ENCODE peak calls at places on chromosomes 1 and 21, in ten cellular contexts. H is ovary, A is upper lobe of right lung, O is heart left ventricle, Q is epithelial cell of esophagus, Z is OCI-LY7, Y is esophagus squamous epithelium, R is spleen, D is GM12864, J is Peyer's patch. K is an unnamed sample.

GRCh38 chr1:113981962-113982931 is 3.0 kb downstream of the OLFML3 start:
- DNase-seq in R (no peak), Z (no peak), H (peak), J (no peak), A (peak), Y (no peak), D (no peak), Q (peak), O (peak), K (no peak)

GRCh38 chr1:97120821-97121220 is 399.2 kb downstream of the PTBP2 start:
- DNase-seq in R (no peak), O (no peak), Q (no peak), D (no peak), Z (no peak), A (no peak), Y (no peak), H (no peak), J (no peak), K (no peak)

GRCh38 chr21:25929859-25930520 is 195.2 kb downstream of the GABPA start:
- DNase-seq in Z (no peak), O (peak), J (no peak), Q (peak), Y (no peak), D (no peak), A (no peak), H (no peak), R (no peak), K (no peak)

GRCh38 chr1:152052606-152053005 is 15.8 kb upstream of the S100A11 start:
- DNase-seq in J (peak), Q (peak), Y (peak), O (peak), R (peak), A (peak), D (peak), Z (peak), H (peak), K (no peak)

GRCh38 chr1:52523376-52523775 is 29.5 kb downstream of the TUT4 start:
- DNase-seq in Y (no peak), Z (no peak), D (no peak), O (no peak), H (no peak), A (no peak), Q (no peak), R (no peak), J (no peak), K (no peak)

GRCh38 chr1:154459044-154459443 is 43.0 kb upstream of the TDRD10 start:
- DNase-seq in H (no peak), Q (no peak), A (peak), J (no peak), D (no peak), R (peak), Y (no peak), O (no peak), Z (no peak), K (no peak)

GRCh38 chr1:162487241-162487640 is 10.4 kb upstream of the UHMK1 start:
- DNase-seq in J (no peak), Y (no peak), H (no peak), Z (no peak), A (no peak), O (no peak), D (no peak), R (no peak), Q (no peak), K (no peak)

GRCh38 chr1:39157304-39157703 is 47.2 kb upstream of the MACF1 start:
- DNase-seq in O (no peak), Z (no peak), Y (no peak), H (no peak), J (no peak), A (no peak), R (no peak), Q (no peak), D (no peak), K (no peak)

GRCh38 chr1:116496380-116496779 is 74.4 kb downstream of the CD58 start:
- DNase-seq in R (no peak), D (no peak), Q (no peak), Y (no peak), H (no peak), O (peak), J (no peak), A (no peak), Z (no peak), K (no peak)

GRCh38 chr1:32869844-32870614 is 683 bp downstream of the FNDC5 start:
- DNase-seq in Q (no peak), D (no peak), R (no peak), H (no peak), J (no peak), Y (no peak), O (peak), Z (no peak), A (no peak), K (no peak)

GRCh38 chr1:59569198-59569597 is 245.6 kb upstream of the HOOK1 start:
- DNase-seq in Z (no peak), A (no peak), J (no peak), O (no peak), D (no peak), H (no peak), Q (no peak), Y (no peak), R (no peak), K (no peak)

GRCh38 chr1:205532996-205533728 is 28.7 kb downstream of the CDK18 start:
- DNase-seq in Y (no peak), J (no peak), D (no peak), H (no peak), R (peak), Z (no peak), A (no peak), Q (no peak), O (no peak), K (no peak)

GRCh38 chr1:219812491-219813221 is 115.7 kb downstream of the SLC30A10 start:
- DNase-seq in J (no peak), R (no peak), D (no peak), H (peak), O (no peak), A (no peak), Y (no peak), Q (peak), Z (peak), K (peak)

GRCh38 chr1:164599272-164599671 is 40.3 kb downstream of the PBX1 start:
- DNase-seq in H (no peak), D (no peak), Y (no peak), Z (no peak), J (no peak), R (no peak), Q (no peak), A (no peak), O (no peak), K (no peak)

GRCh38 chr1:219806642-219807041 is 121.7 kb downstream of the SLC30A10 start:
- DNase-seq in R (no peak), A (no peak), J (no peak), O (no peak), Q (no peak), Z (no peak), H (no peak), D (no peak), Y (no peak), K (no peak)

GRCh38 chr1:32972814-32973428 is 8.3 kb upstream of the RNF19B start:
- DNase-seq in J (no peak), H (peak), Z (no peak), O (peak), Q (peak), D (no peak), R (peak), A (peak), Y (no peak), K (peak)

GRCh38 chr1:155174334-155175280 is 958 bp downstream of the TRIM46 start:
- DNase-seq in O (no peak), A (peak), Q (no peak), Z (peak), H (peak), R (peak), D (no peak), Y (no peak), J (peak), K (no peak)

GRCh38 chr1:11752359-11753208 is 9.4 kb upstream of the C1orf167 start:
- DNase-seq in A (no peak), Q (no peak), J (no peak), O (no peak), Z (no peak), H (no peak), D (no peak), R (no peak), Y (no peak), K (no peak)

GRCh38 chr1:11793819-11794218 is 11.9 kb downstream of the MTHFR start:
- DNase-seq in R (peak), Z (no peak), A (peak), H (no peak), O (no peak), Y (no peak), D (no peak), Q (no peak), J (no peak), K (no peak)

GRCh38 chr1:110746644-110747259 is 72.0 kb upstream of the KCNA3 start:
- DNase-seq in Z (peak), A (no peak), J (peak), H (peak), Y (no peak), Q (peak), D (no peak), O (peak), R (no peak), K (peak)

GRCh38 chr1:10900691-10901090 is 104.2 kb upstream of the CASZ1 start:
- DNase-seq in O (no peak), A (no peak), H (no peak), J (no peak), R (peak), Q (peak), D (no peak), Y (no peak), Z (no peak), K (no peak)

GRCh38 chr1:54972436-54972835 is 8.0 kb upstream of the TMEM61 start:
- DNase-seq in Z (no peak), D (no peak), H (no peak), Q (no peak), A (no peak), J (no peak), O (no peak), Y (no peak), R (no peak), K (no peak)

GRCh38 chr1:28163496-28164120 is 12.9 kb downstream of the PTAFR start:
- DNase-seq in Q (no peak), Y (no peak), O (no peak), J (no peak), H (peak), A (no peak), Z (no peak), R (peak), D (no peak), K (no peak)

GRCh38 chr1:81974222-81974841 is 173.6 kb downstream of the ADGRL2 start:
- DNase-seq in R (no peak), A (no peak), H (no peak), J (no peak), Z (no peak), O (no peak), Y (no peak), D (no peak), Q (no peak), K (no peak)

GRCh38 chr1:169724168-169724567 is 9.7 kb downstream of the SELE start:
- DNase-seq in Z (no peak), R (no peak), O (no peak), H (no peak), J (no peak), Y (no peak), A (no peak), D (no peak), Q (no peak), K (no peak)

GRCh38 chr21:17526771-17527170 is 13.9 kb downstream of the CXADR start:
- DNase-seq in J (no peak), A (no peak), R (no peak), H (no peak), D (no peak), Q (no peak), Y (no peak), O (no peak), Z (no peak), K (no peak)

GRCh38 chr1:208129489-208129888 is 114.7 kb downstream of the PLXNA2 start:
- DNase-seq in J (no peak), H (no peak), O (no peak), A (no peak), Q (no peak), D (no peak), Z (no peak), Y (no peak), R (no peak), K (no peak)

GRCh38 chr1:52748119-52748518 is 21.9 kb downstream of the ZYG11B start:
- DNase-seq in Q (no peak), Y (no peak), A (no peak), J (no peak), Z (peak), H (no peak), D (no peak), R (no peak), O (no peak), K (no peak)

GRCh38 chr1:91406773-91407389 is 2.2 kb upstream of the HFM1 start:
- DNase-seq in D (no peak), A (no peak), O (no peak), Z (no peak), Y (no peak), Q (peak), J (no peak), R (no peak), H (no peak), K (no peak)

GRCh38 chr1:98325646-98326441 is 335.7 kb upstream of the SNX7 start:
- DNase-seq in Z (no peak), D (no peak), Q (peak), Y (no peak), J (no peak), R (no peak), O (peak), H (no peak), A (no peak), K (no peak)

GRCh38 chr1:245475961-245476522 is 321.3 kb downstream of the KIF26B start:
- DNase-seq in Y (no peak), Q (peak), R (no peak), A (no peak), D (no peak), Z (no peak), H (no peak), J (no peak), O (no peak), K (no peak)

GRCh38 chr1:20037877-20038276 is 32.1 kb upstream of the PLA2G5 start:
- DNase-seq in Y (no peak), Q (peak), D (no peak), J (no peak), O (no peak), H (no peak), Z (no peak), A (no peak), R (peak), K (no peak)

GRCh38 chr1:48761986-48762385 is 14.7 kb downstream of the BEND5 start:
- DNase-seq in D (no peak), H (peak), Y (no peak), A (no peak), O (no peak), Q (peak), J (no peak), R (no peak), Z (no peak), K (no peak)

GRCh38 chr1:37634554-37635308 is at the start of gene RSPO1:
- DNase-seq in J (no peak), R (no peak), D (no peak), O (no peak), Z (no peak), A (no peak), Y (no peak), H (peak), Q (peak), K (no peak)

GRCh38 chr1:116580446-116581322 is 9.9 kb upstream of the CD58 start:
- DNase-seq in R (no peak), O (no peak), Z (no peak), Y (no peak), J (no peak), D (no peak), Q (no peak), A (no peak), H (no peak), K (no peak)

GRCh38 chr1:7967206-7967605 is 5.7 kb downstream of the PARK7 start:
- DNase-seq in A (no peak), R (no peak), Q (no peak), D (no peak), Z (no peak), Y (no peak), J (no peak), O (no peak), H (no peak), K (no peak)
- TF ChIP-seq CTCF in A (no peak), R (no peak), Q (no peak), D (no peak), Z (no peak), Y (no peak), J (no peak), O (no peak), H (no peak), K (no peak)

GRCh38 chr1:15411593-15412487 is 2.2 kb downstream of the EFHD2 start:
- DNase-seq in A (peak), R (peak), D (no peak), J (peak), Q (peak), O (peak), H (no peak), Y (peak), Z (peak), K (no peak)
- H3K4me3 ChIP-seq in A (peak), R (peak), D (peak), J (peak), Q (peak), O (peak), H (peak), Y (peak), Z (peak), K (no peak)

DNA sequence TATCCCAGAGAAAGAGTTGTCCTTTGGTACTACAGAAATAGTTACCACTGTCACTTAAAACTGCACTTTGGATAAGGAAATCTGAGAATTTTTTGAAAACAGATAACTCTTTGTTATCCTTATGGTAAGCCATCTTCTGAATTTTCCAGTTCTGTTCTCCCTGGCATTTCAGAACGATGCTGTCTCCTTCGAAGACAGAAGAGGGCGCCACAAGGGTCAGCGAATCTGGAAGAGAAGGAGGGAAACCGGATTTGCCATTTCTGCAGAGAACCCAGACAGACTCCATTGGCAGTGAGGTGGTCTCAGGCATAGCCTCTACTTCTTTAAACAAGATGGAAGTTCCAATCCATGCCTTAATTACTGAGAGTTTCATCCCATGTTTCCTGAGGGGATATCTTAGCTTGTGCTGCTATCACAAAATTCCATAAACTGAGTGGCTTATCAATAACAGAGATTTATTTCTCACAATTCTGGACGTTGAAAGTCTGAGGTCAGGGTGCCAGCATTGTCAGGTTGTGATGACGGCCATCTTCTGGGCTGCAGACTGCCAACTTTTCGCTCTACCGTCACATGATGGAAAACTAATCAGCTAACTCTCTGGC is 6.4 kb downstream of the FCRL2 start:
- DNase-seq in Z (no peak), O (no peak), D (no peak), Q (no peak), H (no peak), A (no peak), R (no peak), J (no peak), Y (no peak), K (no peak)
- TF ChIP-seq CTCF in Z (peak), O (no peak), D (peak), Q (no peak), H (no peak), A (peak), R (no peak), J (no peak), Y (no peak), K (peak)

DNA sequence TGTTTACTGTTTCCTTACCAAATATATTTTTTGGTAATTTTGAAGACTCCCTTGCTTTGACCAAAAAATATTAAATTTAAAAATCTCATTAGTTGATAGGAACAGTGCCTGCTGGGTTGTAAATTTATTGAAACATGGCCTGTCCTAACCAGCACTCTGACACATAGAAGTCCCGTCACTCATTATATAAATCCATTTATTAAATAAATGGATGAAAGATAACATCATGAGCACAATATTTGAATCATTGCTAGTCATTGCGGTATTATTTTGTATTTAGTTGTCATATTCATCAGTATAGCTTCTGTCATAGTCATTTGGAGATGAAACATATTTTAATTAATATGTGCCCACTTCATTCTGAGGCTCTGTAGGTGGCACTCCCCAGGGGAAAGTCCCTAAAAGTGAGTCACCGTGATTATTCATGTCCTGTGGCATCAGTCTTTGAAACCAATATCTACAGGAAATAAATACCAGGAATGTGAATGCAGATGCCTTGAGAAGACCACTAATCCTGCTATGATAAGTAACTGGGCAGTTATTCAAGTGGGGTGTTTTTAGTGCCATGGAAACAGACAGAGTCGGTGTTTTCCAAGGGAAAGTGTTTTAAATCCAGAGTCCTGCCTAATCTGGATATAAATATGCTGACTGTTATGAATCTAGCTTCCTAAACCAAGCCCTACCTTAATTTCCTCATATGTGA is 302.0 kb downstream of the DUSP10 start:
- DNase-seq in J (no peak), A (no peak), Q (peak), D (no peak), H (no peak), Z (no peak), Y (no peak), O (no peak), R (no peak), K (no peak)
- H3K4me3 ChIP-seq in J (no peak), A (no peak), Q (no peak), D (no peak), H (no peak), Z (no peak), Y (no peak), O (no peak), R (no peak), K (no peak)

GRCh38 chr1:21302747-21303715 is 12.8 kb upstream of the ECE1 start:
- DNase-seq in J (no peak), R (no peak), H (no peak), Z (no peak), Y (no peak), O (no peak), Q (peak), A (no peak), D (no peak), K (no peak)
- TF ChIP-seq CTCF in J (no peak), R (no peak), H (no peak), Z (no peak), Y (no peak), O (no peak), Q (no peak), A (no peak), D (no peak), K (no peak)

DNA sequence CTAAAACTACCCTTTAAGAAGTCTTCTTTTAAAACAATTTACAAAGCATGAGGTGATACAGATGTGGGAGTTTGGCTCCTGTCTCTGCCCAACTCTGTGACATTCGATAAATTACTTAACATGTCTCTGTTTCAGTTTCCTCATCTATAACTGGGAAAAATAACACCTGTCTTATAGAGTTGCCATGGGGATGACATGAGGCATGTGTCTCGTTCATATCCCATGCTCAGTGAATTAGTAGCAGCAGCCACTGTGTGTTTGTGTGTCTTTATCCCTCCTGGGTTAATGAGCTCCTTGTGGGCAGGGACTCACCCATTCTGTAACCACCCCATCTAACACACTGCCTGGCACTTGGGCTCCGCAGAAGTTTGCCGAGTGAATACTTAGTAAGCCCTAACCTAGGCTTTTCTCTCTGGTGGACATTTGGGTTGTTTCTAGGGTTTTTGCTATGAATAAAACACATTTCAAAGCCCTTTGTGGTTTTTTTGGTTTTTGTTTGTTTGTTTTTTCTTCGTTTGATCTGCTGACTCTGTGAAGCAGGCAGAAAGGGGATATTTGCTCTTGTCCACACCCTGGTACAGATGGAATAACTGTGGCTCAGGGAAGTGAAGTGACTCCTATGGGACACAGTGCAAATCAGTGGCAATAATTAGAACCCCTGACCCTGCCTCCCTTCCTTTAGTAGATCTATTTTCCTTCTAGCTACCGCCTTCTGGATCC is 797 bp upstream of the KCNJ9 start:
- DNase-seq in J (no peak), O (no peak), Z (no peak), Y (no peak), D (no peak), Q (no peak), H (no peak), R (peak), A (peak), K (no peak)
- H3K4me3 ChIP-seq in J (no peak), O (no peak), Z (no peak), Y (no peak), D (no peak), Q (no peak), H (no peak), R (no peak), A (no peak), K (no peak)

K was measured in LNCaP clone FGC.